ENCODE peak calls at places on chromosomes 3 and 15, in eight cellular contexts. Z is PC-3, X is astrocyte of the spinal cord, P is AG10803, L is ovary, I is breast epithelium, Q is endothelial cell of umbilical vein, B is fibroblast of mammary gland. V is an unnamed sample.

GRCh38 chr15:95760508-95760907 is 570.0 kb upstream of the NR2F2 start:
- DNase-seq in Q (peak), B (peak), Z (peak), X (no peak), L (peak), P (peak), I (no peak), V (no peak)

GRCh38 chr3:66665021-66665695 is 164.3 kb upstream of the LRIG1 start:
- DNase-seq in Z (no peak), L (no peak), P (no peak), B (no peak), X (no peak), I (no peak), Q (no peak), V (no peak)

GRCh38 chr3:41933154-41933676 is 28.7 kb downstream of the ULK4 start:
- DNase-seq in I (no peak), B (peak), P (peak), Z (peak), X (peak), L (no peak), Q (peak), V (no peak)

GRCh38 chr15:68187559-68187958 is 17.6 kb downstream of the CALML4 start:
- DNase-seq in Z (no peak), P (peak), B (peak), X (peak), L (peak), I (no peak), Q (peak), V (no peak)

GRCh38 chr3:153001428-153001827 is 160.6 kb upstream of the RAP2B start:
- DNase-seq in Z (no peak), I (no peak), L (no peak), Q (no peak), X (no peak), P (no peak), B (no peak), V (no peak)

GRCh38 chr3:47342812-47343211 is 38.0 kb upstream of the PTPN23 start:
- DNase-seq in X (no peak), P (no peak), B (no peak), I (no peak), Z (no peak), Q (no peak), L (no peak), V (no peak)

GRCh38 chr3:9201278-9201677 is 48.2 kb downstream of the SRGAP3 start:
- DNase-seq in Q (no peak), Z (no peak), X (no peak), L (no peak), I (no peak), P (peak), B (peak), V (no peak)

GRCh38 chr15:48409623-48410022 is 78.4 kb downstream of the DUT start:
- DNase-seq in I (no peak), P (no peak), X (no peak), L (no peak), B (no peak), Q (no peak), Z (no peak), V (no peak)

GRCh38 chr3:42257007-42257406 is 9.0 kb downstream of the CCK start:
- DNase-seq in P (no peak), Z (no peak), B (no peak), I (no peak), L (no peak), Q (no peak), X (no peak), V (no peak)

GRCh38 chr3:42809202-42809601 is at the start of gene ACKR2:
- DNase-seq in B (no peak), L (no peak), X (no peak), P (no peak), Q (no peak), Z (peak), I (no peak), V (no peak)

GRCh38 chr3:154538566-154539360 is 108.8 kb upstream of the GPR149 start:
- DNase-seq in X (no peak), P (no peak), B (peak), Z (peak), L (no peak), I (no peak), Q (no peak), V (no peak)

GRCh38 chr3:2303567-2303966 is 204.9 kb downstream of the CNTN4 start:
- DNase-seq in X (peak), P (no peak), I (no peak), L (no peak), B (no peak), Q (no peak), Z (peak), V (no peak)

GRCh38 chr15:43143203-43143941 is 10.0 kb downstream of the TMEM62 start:
- DNase-seq in X (no peak), L (no peak), Z (peak), B (peak), I (no peak), Q (no peak), P (peak), V (no peak)

GRCh38 chr3:182650568-182651128 is 142.7 kb upstream of the ATP11B start:
- DNase-seq in Q (no peak), L (no peak), I (no peak), Z (no peak), P (no peak), B (no peak), X (no peak), V (no peak)

GRCh38 chr15:39880718-39881387 is 39.2 kb downstream of the GPR176 start:
- DNase-seq in Z (no peak), I (no peak), P (peak), X (no peak), B (peak), L (no peak), Q (no peak), V (no peak)

GRCh38 chr15:40246496-40247275 is 7.8 kb downstream of the PAK6 start:
- DNase-seq in X (no peak), I (peak), Z (no peak), P (no peak), L (no peak), Q (no peak), B (no peak), V (no peak)

GRCh38 chr3:196947136-196947859 is 5.0 kb upstream of the NCBP2 start:
- DNase-seq in Q (no peak), L (no peak), I (no peak), P (no peak), Z (no peak), X (no peak), B (no peak), V (no peak)

GRCh38 chr3:98525494-98525893 is 2.8 kb upstream of the CLDND1 start:
- DNase-seq in B (no peak), Q (no peak), P (no peak), I (no peak), L (no peak), Z (no peak), X (no peak), V (no peak)

GRCh38 chr15:100696452-100696851 is 94.1 kb downstream of the ASB7 start:
- DNase-seq in P (no peak), X (no peak), L (no peak), Z (no peak), B (peak), I (no peak), Q (no peak), V (no peak)

GRCh38 chr15:69190504-69190903 is 30.1 kb downstream of the GLCE start:
- DNase-seq in Z (no peak), Q (no peak), P (no peak), L (no peak), I (no peak), X (no peak), B (no peak), V (no peak)

GRCh38 chr3:129120254-129121004 is 1.2 kb downstream of the RAB43 start:
- DNase-seq in B (peak), P (peak), Q (peak), L (peak), Z (peak), X (peak), I (peak), V (peak)

GRCh38 chr3:192571197-192571791 is 156.0 kb downstream of the FGF12 start:
- DNase-seq in X (peak), P (peak), Q (peak), L (peak), I (peak), Z (peak), B (peak), V (no peak)

GRCh38 chr15:93829115-93829849 is 402.1 kb upstream of the MCTP2 start:
- DNase-seq in B (peak), I (no peak), Q (no peak), P (peak), L (no peak), X (peak), Z (peak), V (no peak)

GRCh38 chr3:143442761-143443477 is 323.3 kb downstream of the CHST2 start:
- DNase-seq in P (no peak), L (no peak), I (no peak), Q (peak), X (peak), B (peak), Z (peak), V (no peak)

GRCh38 chr3:53525765-53526761 is 31.7 kb downstream of the CACNA1D start:
- DNase-seq in Q (no peak), X (no peak), B (peak), Z (no peak), L (no peak), P (no peak), I (no peak), V (no peak)

GRCh38 chr3:195384952-195385351 is 57.9 kb downstream of the ACAP2 start:
- DNase-seq in X (no peak), P (no peak), Q (no peak), L (no peak), Z (peak), B (no peak), I (no peak), V (no peak)

GRCh38 chr3:129599607-129600006 is 6.9 kb downstream of the PLXND1 start:
- DNase-seq in Z (peak), B (peak), P (peak), I (no peak), L (no peak), X (peak), Q (peak), V (no peak)

GRCh38 chr3:27354588-27355203 is 14.5 kb downstream of the NEK10 start:
- DNase-seq in Z (no peak), P (no peak), X (no peak), Q (no peak), I (no peak), L (no peak), B (peak), V (no peak)

GRCh38 chr3:11381563-11381962 is 109.4 kb downstream of the ATG7 start:
- DNase-seq in Q (no peak), B (no peak), P (no peak), X (peak), I (no peak), Z (no peak), L (no peak), V (no peak)

GRCh38 chr15:51736646-51737537 is 563 bp downstream of the LYSMD2 start:
- DNase-seq in Z (peak), B (no peak), P (no peak), Q (peak), L (peak), X (no peak), I (no peak), V (no peak)

GRCh38 chr15:57551717-57552677 is 39.7 kb upstream of the MYZAP start:
- DNase-seq in P (peak), B (peak), I (no peak), L (no peak), Z (peak), X (peak), Q (peak), V (no peak)

GRCh38 chr3:71542548-71543370 is 40.8 kb downstream of the FOXP1 start:
- DNase-seq in Z (peak), X (peak), I (peak), Q (peak), B (peak), L (peak), P (peak), V (no peak)

GRCh38 chr3:42148982-42149432 is 57.9 kb downstream of the TRAK1 start:
- DNase-seq in B (peak), L (peak), P (peak), Z (peak), X (peak), I (peak), Q (peak), V (peak)

GRCh38 chr3:134029734-134030381 is at the start of gene SLCO2A1:
- DNase-seq in L (no peak), I (no peak), X (peak), B (peak), Z (no peak), P (peak), Q (peak), V (no peak)

GRCh38 chr3:16102905-16103364 is 71.5 kb upstream of the GALNT15 start:
- DNase-seq in I (no peak), X (peak), P (peak), Q (no peak), B (peak), Z (peak), L (no peak), V (no peak)
- TF ChIP-seq CTCF in I (no peak), X (no peak), P (peak), Q (no peak), B (peak), Z (no peak), L (no peak), V (no peak)

GRCh38 chr3:23835087-23835486 is 29.3 kb downstream of the UBE2E1 start:
- DNase-seq in Q (no peak), B (no peak), X (no peak), L (no peak), Z (no peak), I (no peak), P (no peak), V (no peak)

GRCh38 chr3:23835807-23836206 is 30.1 kb downstream of the UBE2E1 start:
- DNase-seq in Z (no peak), L (no peak), P (no peak), Q (peak), I (no peak), X (no peak), B (no peak), V (no peak)

GRCh38 chr3:23832523-23832922 is 26.8 kb downstream of the UBE2E1 start:
- DNase-seq in I (no peak), L (no peak), Q (no peak), P (no peak), X (no peak), B (no peak), Z (no peak), V (no peak)

GRCh38 chr3:23836536-23837230 is 30.9 kb downstream of the UBE2E1 start:
- DNase-seq in Z (no peak), P (no peak), B (no peak), I (no peak), Q (no peak), L (no peak), X (no peak), V (no peak)

GRCh38 chr3:23834082-23834870 is 28.5 kb downstream of the UBE2E1 start:
- DNase-seq in Z (no peak), L (no peak), B (no peak), I (no peak), P (no peak), X (no peak), Q (peak), V (no peak)
- TF ChIP-seq CTCF in Z (peak), L (no peak), B (peak), I (no peak), P (peak), X (no peak), Q (no peak), V (peak)

GRCh38 chr15:92392462-92392861 is 1.2 kb upstream of the ST8SIA2 start:
- DNase-seq in B (no peak), I (no peak), L (no peak), Z (no peak), Q (no peak), X (no peak), P (no peak), V (no peak)

GRCh38 chr15:92392966-92393286 is 755 bp upstream of the ST8SIA2 start:
- DNase-seq in L (no peak), Z (no peak), B (no peak), P (no peak), X (no peak), Q (no peak), I (no peak), V (no peak)

GRCh38 chr15:92393287-92393993 is at the start of gene ST8SIA2:
- DNase-seq in L (no peak), B (peak), Q (peak), I (no peak), X (peak), Z (no peak), P (peak), V (peak)

GRCh38 chr15:92393994-92394326 is 279 bp downstream of the ST8SIA2 start:
- DNase-seq in L (no peak), I (no peak), X (peak), Z (no peak), B (no peak), P (no peak), Q (peak), V (no peak)

DNA sequence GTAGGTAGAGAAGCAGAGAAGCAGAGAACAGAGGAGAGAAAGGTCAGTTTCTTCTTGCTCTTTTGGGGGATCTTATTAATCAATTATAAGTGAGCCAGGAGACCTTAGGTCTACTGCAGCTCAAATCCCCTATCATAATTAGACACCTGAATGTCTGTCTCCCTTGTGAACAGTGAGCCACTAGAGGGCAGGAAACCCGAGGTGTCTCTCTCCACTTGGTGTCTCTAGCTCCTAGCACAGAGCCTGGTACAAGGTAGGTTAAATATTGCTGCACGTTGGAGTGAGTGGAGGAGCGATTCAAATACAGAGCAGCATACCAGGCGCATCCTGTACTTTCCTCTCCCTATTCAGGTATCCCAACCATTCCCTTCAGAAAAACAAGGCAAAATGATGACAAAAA is 2.0 kb upstream of the ST8SIA2 start:
- DNase-seq in X (peak), L (no peak), Q (peak), P (peak), I (no peak), Z (peak), B (peak), V (no peak)
- TF ChIP-seq CTCF in X (peak), L (no peak), Q (peak), P (peak), I (no peak), Z (peak), B (peak), V (peak)

GRCh38 chr3:193592841-193593665 is at the start of gene OPA1:
- DNase-seq in X (peak), L (peak), Z (peak), I (peak), Q (peak), B (peak), P (peak), V (peak)
- TF ChIP-seq CTCF in X (peak), L (no peak), Z (peak), I (no peak), Q (peak), B (peak), P (peak), V (peak)

DNA sequence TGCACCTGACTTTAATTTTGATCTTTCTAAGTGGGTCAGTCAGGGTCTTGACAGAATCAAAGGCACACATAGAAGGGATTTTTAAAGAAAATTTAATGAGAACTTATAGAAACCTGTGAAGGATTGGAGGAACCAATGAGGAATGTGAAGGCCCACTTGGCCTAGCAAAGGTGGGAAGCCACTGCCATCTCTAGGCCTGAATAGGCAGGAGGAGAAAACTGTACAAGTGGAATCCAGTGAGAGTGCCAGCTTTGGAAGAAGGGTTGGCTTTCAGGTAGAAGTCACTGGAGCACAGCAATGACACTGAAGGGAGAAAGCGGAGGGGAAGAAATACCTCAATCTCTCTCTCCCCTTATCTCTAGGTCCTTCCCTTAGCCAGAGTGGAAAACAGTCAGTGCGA is 380.7 kb upstream of the KCNMB2 start:
- DNase-seq in I (no peak), L (no peak), B (no peak), P (no peak), X (no peak), Q (no peak), Z (peak), V (no peak)
- TF ChIP-seq CTCF in I (no peak), L (no peak), B (no peak), P (no peak), X (no peak), Q (no peak), Z (peak), V (peak)

DNA sequence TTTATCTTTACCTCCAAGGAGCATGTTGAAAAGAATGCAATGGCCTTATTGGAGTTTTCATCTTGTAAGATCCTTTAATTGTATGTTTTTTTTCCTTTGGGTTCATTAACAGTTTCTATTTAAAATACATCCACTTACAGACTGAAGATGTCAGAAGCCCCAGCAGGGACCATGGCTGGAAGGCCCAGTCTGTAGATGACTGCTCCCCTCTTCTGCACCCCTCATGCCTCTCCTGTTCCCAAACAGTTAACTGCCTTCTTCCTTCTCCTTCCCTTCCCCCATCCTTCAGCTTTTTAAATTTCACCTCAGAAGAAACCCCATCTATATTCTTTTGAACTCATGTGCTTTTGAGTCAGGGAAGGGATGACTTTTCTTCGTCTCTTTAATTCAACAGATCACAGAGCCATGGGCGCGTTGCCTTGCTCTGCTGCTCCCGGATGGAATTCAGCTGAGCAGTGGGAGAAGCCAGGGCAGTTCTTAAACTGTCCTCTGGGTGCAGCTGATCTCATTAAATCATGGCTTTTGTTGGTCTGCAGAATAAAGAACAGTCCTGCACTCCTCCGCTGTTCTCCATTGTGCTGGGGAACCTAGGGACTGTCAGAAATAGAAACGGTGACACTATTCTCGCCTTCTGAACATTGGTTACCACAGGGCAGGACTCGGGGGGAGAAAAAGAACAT is 71.5 kb upstream of the EIF1B start:
- DNase-seq in I (no peak), B (peak), Z (peak), P (peak), Q (no peak), L (no peak), X (no peak), V (no peak)
- TF ChIP-seq CTCF in I (no peak), B (peak), Z (peak), P (peak), Q (no peak), L (no peak), X (peak), V (peak)

DNA sequence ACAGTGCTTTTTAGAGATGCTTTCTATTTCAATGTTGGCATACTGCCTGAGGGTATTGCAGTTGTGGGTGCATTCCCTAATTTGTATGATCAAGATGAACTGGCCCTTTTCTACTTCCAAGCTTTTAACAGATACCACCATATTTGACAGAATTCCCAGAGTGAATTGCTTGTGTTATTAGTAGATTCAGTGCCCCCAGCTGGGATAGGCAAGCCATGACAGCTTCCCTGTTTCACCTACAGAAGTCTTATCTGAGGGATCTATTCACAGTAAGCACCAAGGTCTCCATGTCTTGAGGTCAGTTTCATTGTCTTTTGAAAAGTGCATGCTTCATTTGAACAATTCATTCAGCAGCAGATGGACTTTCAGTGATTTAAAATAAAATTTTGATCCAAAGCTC is 68.8 kb upstream of the GOLGA6B start:
- DNase-seq in Z (peak), L (no peak), B (peak), X (peak), P (peak), Q (peak), I (no peak), V (no peak)
- TF ChIP-seq CTCF in Z (peak), L (no peak), B (peak), X (peak), P (peak), Q (no peak), I (no peak), V (no peak)

V was measured in type B pancreatic cell.